ENCODE peak calls at places on chromosomes 13 and 19, in five cellular contexts. One of them, this sample, is unnamed.

GRCh38 chr19:10936661-10937084 is 8.1 kb downstream of the TIMM29 start:
- DNase-seq in endodermal cell: peak; percentile 84
- DNase-seq in B cell: peak; percentile 66
- DNase-seq in heart right ventricle: peak; percentile 61
- DNase-seq in CD8-positive, alpha-beta T cell: no peak
- DNase-seq in this sample: no peak

GRCh38 chr19:15123031-15123890 is 16.1 kb downstream of the SYDE1 start:
- DNase-seq in CD8-positive, alpha-beta T cell: no peak
- DNase-seq in heart right ventricle: no peak
- DNase-seq in B cell: no peak
- DNase-seq in endodermal cell: no peak
- DNase-seq in this sample: no peak

GRCh38 chr13:106566682-106567420 is 1.1 kb downstream of the ARGLU1 start:
- DNase-seq in heart right ventricle: peak; percentile 65
- DNase-seq in CD8-positive, alpha-beta T cell: peak; percentile 12
- DNase-seq in endodermal cell: peak; percentile 79
- DNase-seq in B cell: peak; percentile 53
- DNase-seq in this sample: no peak

GRCh38 chr19:40633207-40633606 is 32.0 kb downstream of the LTBP4 start:
- DNase-seq in CD8-positive, alpha-beta T cell: no peak
- DNase-seq in heart right ventricle: no peak
- DNase-seq in B cell: no peak
- DNase-seq in endodermal cell: no peak
- DNase-seq in this sample: no peak

GRCh38 chr13:110382229-110382628 is 75.1 kb downstream of the COL4A2 start:
- DNase-seq in B cell: no peak
- DNase-seq in CD8-positive, alpha-beta T cell: no peak
- DNase-seq in endodermal cell: no peak
- DNase-seq in heart right ventricle: no peak
- DNase-seq in this sample: no peak

GRCh38 chr13:98142427-98143156 is at the start of gene FARP1:
- DNase-seq in B cell: peak; percentile 36
- DNase-seq in endodermal cell: peak; percentile 89
- DNase-seq in heart right ventricle: peak; percentile 73
- DNase-seq in CD8-positive, alpha-beta T cell: no peak
- DNase-seq in this sample: peak; percentile 91

GRCh38 chr13:35892837-35893814 is 238.1 kb downstream of the DCLK1 start:
- DNase-seq in heart right ventricle: no peak
- DNase-seq in CD8-positive, alpha-beta T cell: no peak
- DNase-seq in endodermal cell: no peak
- DNase-seq in B cell: no peak
- DNase-seq in this sample: no peak

GRCh38 chr13:114248011-114248410 is 13.3 kb downstream of the CDC16 start:
- DNase-seq in B cell: no peak
- DNase-seq in endodermal cell: no peak
- DNase-seq in heart right ventricle: no peak
- DNase-seq in CD8-positive, alpha-beta T cell: no peak
- DNase-seq in this sample: no peak

GRCh38 chr19:21022996-21023395 is 2.5 kb downstream of the ZNF430 start:
- DNase-seq in heart right ventricle: no peak
- DNase-seq in CD8-positive, alpha-beta T cell: no peak
- DNase-seq in B cell: no peak
- DNase-seq in endodermal cell: no peak
- DNase-seq in this sample: no peak

GRCh38 chr13:48506092-48506701 is 26.7 kb downstream of the RCBTB2 start:
- DNase-seq in CD8-positive, alpha-beta T cell: no peak
- DNase-seq in endodermal cell: no peak
- DNase-seq in heart right ventricle: peak; percentile 21
- DNase-seq in B cell: no peak
- DNase-seq in this sample: no peak

GRCh38 chr13:114065926-114066774 is 66.3 kb downstream of the RASA3 start:
- DNase-seq in endodermal cell: no peak
- DNase-seq in CD8-positive, alpha-beta T cell: peak; percentile 18
- DNase-seq in heart right ventricle: peak; percentile 38
- DNase-seq in B cell: peak; percentile 52
- DNase-seq in this sample: peak; percentile 89

GRCh38 chr19:383922-384800 is 24.8 kb downstream of the C2CD4C start:
- DNase-seq in heart right ventricle: no peak
- DNase-seq in endodermal cell: peak; percentile 93
- DNase-seq in B cell: no peak
- DNase-seq in CD8-positive, alpha-beta T cell: no peak
- DNase-seq in this sample: peak; percentile 81

GRCh38 chr13:83975668-83976165 is 93.4 kb upstream of the SLITRK1 start:
- DNase-seq in CD8-positive, alpha-beta T cell: no peak
- DNase-seq in heart right ventricle: no peak
- DNase-seq in endodermal cell: no peak
- DNase-seq in B cell: no peak
- DNase-seq in this sample: no peak

GRCh38 chr13:111846396-111847174 is 220.4 kb upstream of the SOX1 start:
- DNase-seq in B cell: no peak
- DNase-seq in endodermal cell: peak; percentile 57
- DNase-seq in heart right ventricle: no peak
- DNase-seq in CD8-positive, alpha-beta T cell: no peak
- DNase-seq in this sample: peak; percentile 13

GRCh38 chr13:48244159-48244558 is 11.2 kb downstream of the ITM2B start:
- DNase-seq in CD8-positive, alpha-beta T cell: no peak
- DNase-seq in B cell: no peak
- DNase-seq in endodermal cell: no peak
- DNase-seq in heart right ventricle: no peak
- DNase-seq in this sample: no peak

GRCh38 chr19:43316591-43317319 is 36.7 kb upstream of the CD177 start:
- DNase-seq in CD8-positive, alpha-beta T cell: no peak
- DNase-seq in B cell: no peak
- DNase-seq in endodermal cell: peak; percentile 96
- DNase-seq in heart right ventricle: no peak
- DNase-seq in this sample: no peak

GRCh38 chr19:20664917-20665781 is 3.8 kb upstream of the ZNF626 start:
- DNase-seq in endodermal cell: peak; percentile 83
- DNase-seq in heart right ventricle: peak; percentile 27
- DNase-seq in B cell: no peak
- DNase-seq in CD8-positive, alpha-beta T cell: no peak
- DNase-seq in this sample: no peak

GRCh38 chr19:52345162-52345561 is 9.1 kb downstream of the ZNF610 start:
- DNase-seq in endodermal cell: no peak
- DNase-seq in CD8-positive, alpha-beta T cell: no peak
- DNase-seq in B cell: no peak
- DNase-seq in heart right ventricle: no peak
- DNase-seq in this sample: no peak

GRCh38 chr19:52343548-52343947 is 7.5 kb downstream of the ZNF610 start:
- DNase-seq in B cell: peak; percentile 68
- DNase-seq in endodermal cell: peak; percentile 91
- DNase-seq in heart right ventricle: peak; percentile 64
- DNase-seq in CD8-positive, alpha-beta T cell: peak; percentile 19
- DNase-seq in this sample: no peak
- TF ChIP-seq CTCF in B cell: peak; percentile 57
- TF ChIP-seq CTCF in endodermal cell: peak; percentile 87
- TF ChIP-seq CTCF in heart right ventricle: peak; percentile 77
- TF ChIP-seq CTCF in CD8-positive, alpha-beta T cell: peak; percentile 48
- TF ChIP-seq CTCF in this sample: peak; percentile 69

DNA sequence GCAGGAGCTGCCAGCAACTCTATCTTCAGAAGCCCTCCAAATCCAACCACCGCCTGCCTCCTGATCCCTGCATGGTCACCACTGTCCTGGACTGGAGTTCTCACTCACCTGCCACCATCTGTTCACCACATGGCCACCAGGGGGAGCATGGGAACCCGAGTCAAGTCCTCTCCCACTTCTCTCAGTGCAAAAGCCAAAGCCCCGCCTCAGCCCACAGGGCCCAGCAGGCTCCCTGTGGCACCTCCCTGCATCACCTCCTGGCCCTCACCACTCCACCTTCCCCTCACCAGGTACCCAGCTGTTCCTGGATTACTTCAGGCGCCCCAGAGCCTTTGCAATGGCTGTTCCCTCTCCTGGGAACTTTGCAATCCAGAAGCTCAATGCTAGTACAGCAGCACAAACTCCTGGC is 5.3 kb downstream of the DHPS start:
- DNase-seq in endodermal cell: peak; percentile 99
- DNase-seq in B cell: peak; percentile 83
- DNase-seq in heart right ventricle: peak; percentile 83
- DNase-seq in CD8-positive, alpha-beta T cell: peak; percentile 81
- DNase-seq in this sample: no peak
- TF ChIP-seq CTCF in endodermal cell: peak; percentile 92
- TF ChIP-seq CTCF in B cell: peak; percentile 78
- TF ChIP-seq CTCF in heart right ventricle: peak; percentile 84
- TF ChIP-seq CTCF in CD8-positive, alpha-beta T cell: peak; percentile 73
- TF ChIP-seq CTCF in this sample: peak; percentile 85

GRCh38 chr19:4115818-4116385 is 8.0 kb downstream of the MAP2K2 start:
- DNase-seq in heart right ventricle: no peak
- DNase-seq in B cell: no peak
- DNase-seq in endodermal cell: no peak
- DNase-seq in CD8-positive, alpha-beta T cell: no peak
- DNase-seq in this sample: no peak

GRCh38 chr19:4114181-4114580 is 9.7 kb downstream of the MAP2K2 start:
- DNase-seq in endodermal cell: no peak
- DNase-seq in CD8-positive, alpha-beta T cell: no peak
- DNase-seq in B cell: no peak
- DNase-seq in heart right ventricle: no peak
- DNase-seq in this sample: no peak

GRCh38 chr19:4112367-4112766 is 11.6 kb downstream of the MAP2K2 start:
- DNase-seq in CD8-positive, alpha-beta T cell: no peak
- DNase-seq in B cell: no peak
- DNase-seq in endodermal cell: no peak
- DNase-seq in heart right ventricle: no peak
- DNase-seq in this sample: no peak

GRCh38 chr19:4113398-4114088 is 10.4 kb downstream of the MAP2K2 start:
- DNase-seq in B cell: no peak
- DNase-seq in endodermal cell: no peak
- DNase-seq in CD8-positive, alpha-beta T cell: no peak
- DNase-seq in heart right ventricle: no peak
- DNase-seq in this sample: no peak

DNA sequence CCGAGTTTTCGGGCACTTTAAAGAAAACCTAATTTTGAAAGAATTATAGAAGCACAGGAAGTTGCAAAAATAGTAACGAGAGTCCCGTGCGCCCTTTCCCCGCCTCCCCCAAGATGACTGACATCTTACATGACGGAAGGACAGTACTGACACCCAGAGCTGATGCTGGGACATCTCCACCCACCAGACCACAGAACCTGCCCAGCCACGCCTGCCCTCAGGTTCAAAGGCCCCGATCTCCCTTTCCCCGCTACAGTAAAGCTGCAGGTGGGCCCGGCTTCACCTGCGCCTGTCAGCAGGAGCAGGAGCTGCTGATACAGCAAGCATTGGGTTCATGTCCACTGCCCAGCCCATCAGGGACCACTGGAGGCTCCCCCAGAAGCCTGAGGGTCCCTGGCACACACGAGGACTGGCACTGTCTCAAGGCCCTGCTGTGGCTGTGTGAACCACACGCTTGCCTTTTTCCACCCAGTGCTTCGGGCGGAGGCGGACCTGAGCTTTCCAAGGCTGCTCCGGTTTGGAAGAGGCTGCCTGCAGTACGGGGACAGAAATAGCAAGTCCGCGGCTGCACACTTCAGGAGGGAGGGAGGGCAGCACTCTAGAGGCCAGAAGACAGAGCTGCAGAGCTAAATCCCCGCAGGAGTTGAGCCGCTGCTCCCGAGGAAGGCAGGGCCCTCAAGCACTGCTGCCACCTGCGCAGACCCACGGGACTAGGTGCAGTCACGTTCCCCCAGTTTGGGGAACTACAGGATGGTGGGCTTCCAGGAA is 8.7 kb downstream of the MAP2K2 start:
- DNase-seq in B cell: peak; percentile 66
- DNase-seq in endodermal cell: no peak
- DNase-seq in CD8-positive, alpha-beta T cell: peak; percentile 52
- DNase-seq in heart right ventricle: peak; percentile 48
- DNase-seq in this sample: no peak
- TF ChIP-seq CTCF in B cell: no peak
- TF ChIP-seq CTCF in endodermal cell: no peak
- TF ChIP-seq CTCF in CD8-positive, alpha-beta T cell: no peak
- TF ChIP-seq CTCF in heart right ventricle: no peak
- TF ChIP-seq CTCF in this sample: no peak

DNA sequence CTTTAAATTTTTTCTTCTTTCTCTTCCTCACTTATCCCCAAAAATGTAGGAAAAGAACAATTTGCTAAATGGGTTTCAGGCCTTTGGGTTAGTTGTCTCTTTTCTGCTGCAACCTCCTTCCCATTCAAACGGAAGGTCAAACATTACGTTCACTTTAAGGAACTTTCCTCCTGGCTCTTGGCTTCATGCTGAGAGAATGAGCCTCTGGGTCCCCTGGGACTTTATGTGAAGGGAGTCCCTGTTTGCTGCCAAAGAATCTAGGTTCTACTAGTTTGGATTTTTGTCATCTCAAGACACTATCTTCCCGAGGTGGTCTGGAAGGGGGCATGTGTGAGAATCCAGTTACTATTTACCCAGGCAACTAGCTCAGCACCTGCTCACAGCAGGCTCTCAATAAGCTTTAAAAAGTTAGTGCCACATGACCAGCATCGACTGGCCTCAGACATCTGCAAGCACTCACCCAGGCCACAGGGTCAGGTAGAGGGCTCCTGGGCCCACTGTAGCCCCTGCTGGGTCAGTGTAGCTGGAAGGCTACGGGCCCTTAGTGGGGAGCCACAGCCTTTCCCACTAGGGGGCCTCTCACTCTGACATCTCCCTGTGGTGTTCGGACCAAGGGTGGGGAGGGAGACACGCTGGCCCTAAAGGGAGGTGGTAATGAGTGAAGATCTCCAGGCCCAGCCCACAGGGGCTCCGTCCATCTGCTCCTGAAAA is 40.5 kb downstream of the FAM124A start:
- DNase-seq in endodermal cell: no peak
- DNase-seq in B cell: no peak
- DNase-seq in heart right ventricle: no peak
- DNase-seq in CD8-positive, alpha-beta T cell: no peak
- DNase-seq in this sample: no peak
- TF ChIP-seq CTCF in endodermal cell: peak; percentile 35
- TF ChIP-seq CTCF in B cell: no peak
- TF ChIP-seq CTCF in heart right ventricle: no peak
- TF ChIP-seq CTCF in CD8-positive, alpha-beta T cell: no peak
- TF ChIP-seq CTCF in this sample: peak; percentile 44

GRCh38 chr13:28411859-28412353 is 83.0 kb downstream of the FLT1 start:
- DNase-seq in B cell: no peak
- DNase-seq in endodermal cell: no peak
- DNase-seq in heart right ventricle: no peak
- DNase-seq in CD8-positive, alpha-beta T cell: no peak
- DNase-seq in this sample: no peak

GRCh38 chr13:28412981-28413380 is 81.9 kb downstream of the FLT1 start:
- DNase-seq in heart right ventricle: peak; percentile 86
- DNase-seq in CD8-positive, alpha-beta T cell: no peak
- DNase-seq in endodermal cell: no peak
- DNase-seq in B cell: no peak
- DNase-seq in this sample: no peak

GRCh38 chr13:28413999-28414398 is 80.9 kb downstream of the FLT1 start:
- DNase-seq in B cell: no peak
- DNase-seq in heart right ventricle: no peak
- DNase-seq in endodermal cell: no peak
- DNase-seq in CD8-positive, alpha-beta T cell: no peak
- DNase-seq in this sample: no peak

GRCh38 chr13:28421674-28422410 is 73.1 kb downstream of the FLT1 start:
- DNase-seq in B cell: no peak
- DNase-seq in heart right ventricle: no peak
- DNase-seq in CD8-positive, alpha-beta T cell: no peak
- DNase-seq in endodermal cell: no peak
- DNase-seq in this sample: no peak

DNA sequence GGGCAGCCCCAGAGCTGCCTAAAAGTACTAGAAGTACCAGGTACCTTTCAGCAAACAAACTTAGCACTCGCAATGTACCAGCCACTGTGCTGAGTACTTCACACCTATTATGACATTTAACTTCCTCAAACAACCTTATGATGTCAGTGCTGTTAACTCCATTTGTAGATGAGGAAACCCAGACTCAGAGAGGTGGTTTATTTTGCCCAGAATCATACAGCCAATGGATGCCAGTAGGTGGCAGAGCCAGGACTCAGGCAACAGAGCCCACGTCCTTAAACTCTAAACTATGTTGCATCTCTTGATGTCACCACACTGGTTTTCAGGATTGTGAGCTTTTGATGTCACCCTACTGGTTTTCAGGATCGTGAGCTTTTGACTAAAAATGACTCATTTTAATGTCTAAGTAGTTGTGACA is 78.9 kb downstream of the FLT1 start:
- DNase-seq in B cell: peak; percentile 16
- DNase-seq in CD8-positive, alpha-beta T cell: no peak
- DNase-seq in endodermal cell: no peak
- DNase-seq in heart right ventricle: no peak
- DNase-seq in this sample: no peak
- TF ChIP-seq CTCF in B cell: no peak
- TF ChIP-seq CTCF in CD8-positive, alpha-beta T cell: no peak
- TF ChIP-seq CTCF in endodermal cell: peak; percentile 40
- TF ChIP-seq CTCF in heart right ventricle: no peak
- TF ChIP-seq CTCF in this sample: no peak

This sample was measured in chondrocyte.